ENCODE peak calls at places on chromosomes 4 and X, in eight cellular contexts. U, C, R, Z, F, I, L and X are unnamed samples.

GRCh38 chrX:133645977-133646750 is 230.9 kb upstream of the GPC4 start:
- DNase-seq in U (peak), C (peak), R (peak), Z (no peak), F (no peak), I (no peak), L (peak), X (no peak)

GRCh38 chr4:7129871-7130609 is 62.2 kb upstream of the GRPEL1 start:
- DNase-seq in U (no peak), C (no peak), R (no peak), Z (no peak), F (no peak), I (no peak), L (no peak), X (no peak)

GRCh38 chrX:31265383-31265782 is 193.5 kb upstream of the FTHL17 start:
- DNase-seq in U (no peak), C (no peak), R (no peak), Z (no peak), F (no peak), I (no peak), L (no peak), X (no peak)

GRCh38 chr4:15690020-15690809 is 8.6 kb downstream of the FAM200B start:
- DNase-seq in U (peak), C (peak), R (peak), Z (peak), F (no peak), I (no peak), L (no peak), X (peak)

GRCh38 chrX:95996294-95996693 is 688.3 kb upstream of the DIAPH2 start:
- DNase-seq in U (no peak), C (no peak), R (no peak), Z (no peak), F (no peak), I (no peak), L (no peak), X (no peak)

GRCh38 chr4:3834186-3834920 is 68.2 kb downstream of the ADRA2C start:
- DNase-seq in U (no peak), C (no peak), R (no peak), Z (no peak), F (no peak), I (peak), L (no peak), X (no peak)

GRCh38 chr4:48832571-48832970 is 1.7 kb downstream of the OCIAD1 start:
- DNase-seq in U (no peak), C (no peak), R (peak), Z (no peak), F (no peak), I (no peak), L (no peak), X (no peak)

GRCh38 chrX:137549073-137549472 is 16.9 kb upstream of the ZIC3 start:
- DNase-seq in U (no peak), C (no peak), R (no peak), Z (no peak), F (no peak), I (no peak), L (no peak), X (no peak)

GRCh38 chr4:62901101-62901500 is 1508.1 kb downstream of the TECRL start:
- DNase-seq in U (no peak), C (no peak), R (no peak), Z (no peak), F (no peak), I (no peak), L (no peak), X (no peak)

GRCh38 chrX:30654989-30655607 is 1.9 kb downstream of the GK start:
- DNase-seq in U (no peak), C (no peak), R (peak), Z (no peak), F (no peak), I (no peak), L (no peak), X (no peak)

GRCh38 chrX:115330498-115331138 is 41.1 kb downstream of the LUZP4 start:
- DNase-seq in U (peak), C (peak), R (peak), Z (peak), F (peak), I (no peak), L (no peak), X (peak)

GRCh38 chr4:147370473-147370872 is 110.4 kb upstream of the EDNRA start:
- DNase-seq in U (peak), C (peak), R (peak), Z (no peak), F (no peak), I (no peak), L (no peak), X (no peak)

GRCh38 chrX:149628280-149628679 is 3.3 kb downstream of the TMEM185A start:
- DNase-seq in U (peak), C (no peak), R (peak), Z (no peak), F (no peak), I (no peak), L (no peak), X (no peak)

GRCh38 chr4:11700751-11701226 is 272.1 kb upstream of the HS3ST1 start:
- DNase-seq in U (peak), C (peak), R (peak), Z (no peak), F (no peak), I (no peak), L (no peak), X (peak)

GRCh38 chr4:142917678-142918077 is 71.6 kb upstream of the INPP4B start:
- DNase-seq in U (no peak), C (no peak), R (no peak), Z (no peak), F (no peak), I (no peak), L (no peak), X (no peak)

GRCh38 chr4:48989461-48990203 is 3.6 kb downstream of the CWH43 start:
- DNase-seq in U (no peak), C (no peak), R (no peak), Z (no peak), F (no peak), I (no peak), L (no peak), X (no peak)

GRCh38 chr4:101501421-101501820 is 154.1 kb upstream of the PPP3CA start:
- DNase-seq in U (no peak), C (no peak), R (peak), Z (no peak), F (no peak), I (no peak), L (no peak), X (no peak)

GRCh38 chr4:14096406-14096965 is 469.0 kb upstream of the BOD1L1 start:
- DNase-seq in U (no peak), C (peak), R (no peak), Z (no peak), F (no peak), I (no peak), L (no peak), X (peak)

GRCh38 chr4:8400641-8401325 is 39.7 kb downstream of the ACOX3 start:
- DNase-seq in U (no peak), C (no peak), R (no peak), Z (no peak), F (no peak), I (no peak), L (no peak), X (peak)

GRCh38 chrX:40153335-40154221 is 55.8 kb upstream of the BCOR start:
- DNase-seq in U (no peak), C (no peak), R (no peak), Z (no peak), F (peak), I (peak), L (no peak), X (no peak)

GRCh38 chrX:51420610-51421009 is 75.8 kb downstream of the NUDT11 start:
- DNase-seq in U (peak), C (peak), R (peak), Z (peak), F (peak), I (no peak), L (no peak), X (peak)

GRCh38 chr4:10715696-10716095 is 31.1 kb upstream of the CLNK start:
- DNase-seq in U (no peak), C (peak), R (peak), Z (no peak), F (no peak), I (no peak), L (no peak), X (no peak)

GRCh38 chr4:187139116-187139515 is 415.5 kb upstream of the FAT1 start:
- DNase-seq in U (no peak), C (no peak), R (no peak), Z (no peak), F (no peak), I (no peak), L (no peak), X (no peak)

GRCh38 chr4:24781999-24782745 is 13.2 kb upstream of the SOD3 start:
- DNase-seq in U (no peak), C (no peak), R (no peak), Z (no peak), F (no peak), I (no peak), L (no peak), X (peak)

GRCh38 chrX:21658746-21659145 is 616 bp upstream of the KLHL34 start:
- DNase-seq in U (no peak), C (no peak), R (no peak), Z (no peak), F (no peak), I (peak), L (no peak), X (no peak)

GRCh38 chrX:105017641-105018040 is 202.9 kb downstream of the TEX13A start:
- DNase-seq in U (peak), C (no peak), R (peak), Z (no peak), F (no peak), I (no peak), L (no peak), X (no peak)

GRCh38 chrX:7252013-7252610 is 104.2 kb upstream of the PUDP start:
- DNase-seq in U (peak), C (no peak), R (peak), Z (no peak), F (no peak), I (peak), L (no peak), X (no peak)

GRCh38 chr4:142282870-142283431 is 563.1 kb downstream of the INPP4B start:
- DNase-seq in U (no peak), C (peak), R (no peak), Z (no peak), F (peak), I (no peak), L (no peak), X (no peak)

GRCh38 chr4:37561196-37561802 is 124.9 kb downstream of the RELL1 start:
- DNase-seq in U (no peak), C (no peak), R (peak), Z (no peak), F (no peak), I (no peak), L (no peak), X (no peak)

GRCh38 chrX:1077140-1077539 is 135.3 kb downstream of the CRLF2 start:
- DNase-seq in U (no peak), C (no peak), R (no peak), Z (no peak), F (no peak), I (no peak), L (no peak), X (no peak)
- TF ChIP-seq CTCF in U (no peak), C (no peak), R (no peak), Z (no peak), F (no peak), I (no peak), L (no peak), X (no peak)

DNA sequence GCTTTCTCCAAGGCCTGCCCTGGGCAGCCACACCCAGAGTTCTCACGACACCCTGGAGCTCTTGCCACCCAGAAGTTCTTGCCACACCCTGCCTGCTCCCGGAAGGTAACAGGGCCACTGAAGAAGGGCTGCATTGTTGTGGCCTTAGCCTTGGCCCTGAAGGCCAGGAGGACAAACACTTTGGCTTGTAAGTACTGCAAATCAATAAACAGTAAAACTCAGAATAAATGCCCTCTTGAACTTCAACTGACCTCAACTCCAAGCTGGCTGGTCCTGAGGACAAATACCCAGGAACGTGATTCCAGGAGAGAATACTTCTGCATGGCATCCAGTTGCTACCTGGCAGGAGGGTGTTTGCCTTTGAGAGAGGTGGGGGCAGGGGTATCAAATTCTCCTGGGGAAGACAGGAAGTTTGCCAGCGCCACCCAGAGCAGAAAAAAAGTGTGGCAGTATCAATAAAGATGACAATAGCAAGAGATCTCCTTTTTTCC is 54.1 kb downstream of the TLR10 start:
- DNase-seq in U (no peak), C (no peak), R (peak), Z (no peak), F (no peak), I (peak), L (no peak), X (no peak)
- TF ChIP-seq CTCF in U (no peak), C (peak), R (peak), Z (no peak), F (no peak), I (no peak), L (no peak), X (no peak)

GRCh38 chr4:145609494-145610427 is 9.4 kb upstream of the MMAA start:
- DNase-seq in U (peak), C (peak), R (peak), Z (no peak), F (peak), I (peak), L (peak), X (peak)
- TF ChIP-seq CTCF in U (peak), C (peak), R (peak), Z (peak), F (peak), I (peak), L (peak), X (peak)

GRCh38 chr4:73664470-73664869 is 44.2 kb upstream of the RASSF6 start:
- DNase-seq in U (no peak), C (no peak), R (no peak), Z (no peak), F (no peak), I (no peak), L (no peak), X (no peak)

GRCh38 chr4:73660808-73661207 is 40.6 kb upstream of the RASSF6 start:
- DNase-seq in U (no peak), C (no peak), R (no peak), Z (no peak), F (no peak), I (no peak), L (no peak), X (no peak)

GRCh38 chr4:73662709-73663546 is 42.7 kb upstream of the RASSF6 start:
- DNase-seq in U (peak), C (peak), R (peak), Z (no peak), F (no peak), I (no peak), L (no peak), X (peak)

DNA sequence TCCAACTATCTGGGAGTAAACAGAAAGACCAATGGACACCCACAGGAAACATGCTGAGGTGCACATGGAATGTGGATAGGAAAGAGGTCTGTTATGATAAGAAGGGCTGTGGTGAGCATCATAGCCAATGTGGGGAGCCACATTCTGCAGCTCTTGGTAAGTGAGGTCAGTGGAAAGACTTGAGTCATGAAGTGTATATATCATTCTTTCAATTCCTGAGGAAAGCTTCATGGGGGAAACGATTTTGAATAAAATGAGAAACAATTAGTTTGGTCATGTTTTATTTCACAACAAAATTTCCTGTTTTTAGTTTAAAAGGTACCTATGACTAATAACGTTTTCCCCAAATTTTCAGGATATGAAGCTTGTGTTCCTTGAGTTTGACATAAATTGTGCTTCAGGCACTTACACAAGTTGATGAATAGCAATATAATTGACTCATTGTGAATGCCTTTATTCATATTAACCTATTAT is 41.4 kb upstream of the RASSF6 start:
- DNase-seq in U (peak), C (peak), R (peak), Z (peak), F (no peak), I (no peak), L (no peak), X (peak)
- TF ChIP-seq CTCF in U (no peak), C (no peak), R (no peak), Z (no peak), F (no peak), I (no peak), L (no peak), X (peak)

GRCh38 chr4:84644087-84644486 is 61.2 kb downstream of the CDS1 start:
- DNase-seq in U (no peak), C (no peak), R (no peak), Z (no peak), F (no peak), I (no peak), L (no peak), X (no peak)

GRCh38 chr4:84638092-84638491 is 55.2 kb downstream of the CDS1 start:
- DNase-seq in U (no peak), C (no peak), R (no peak), Z (no peak), F (no peak), I (no peak), L (no peak), X (no peak)

GRCh38 chr4:84634961-84635360 is 52.0 kb downstream of the CDS1 start:
- DNase-seq in U (peak), C (no peak), R (peak), Z (no peak), F (no peak), I (no peak), L (no peak), X (no peak)

GRCh38 chr4:84639143-84639542 is 56.2 kb downstream of the CDS1 start:
- DNase-seq in U (no peak), C (no peak), R (no peak), Z (no peak), F (no peak), I (no peak), L (no peak), X (no peak)
- TF ChIP-seq CTCF in U (no peak), C (no peak), R (no peak), Z (no peak), F (no peak), I (no peak), L (no peak), X (no peak)